ENCODE peak calls at places on chromosomes 7 and 10, in nine cellular contexts. One of them, this sample, is unnamed.

GRCh38 chr7:98575878-98576277 is 41.2 kb upstream of the NPTX2 start:
- DNase-seq in HCT116: no peak
- DNase-seq in aorta: no peak
- DNase-seq in lung: no peak
- DNase-seq in A673: no peak
- DNase-seq in cardiac muscle cell: no peak
- DNase-seq in hepatocyte: no peak
- DNase-seq in lower lobe of right lung: no peak
- DNase-seq in CD8-positive, alpha-beta T cell: no peak
- DNase-seq in this sample: no peak

GRCh38 chr7:35707422-35707821 is 12.5 kb upstream of the HERPUD2 start:
- DNase-seq in lower lobe of right lung: no peak
- DNase-seq in lung: no peak
- DNase-seq in hepatocyte: no peak
- DNase-seq in HCT116: no peak
- DNase-seq in aorta: no peak
- DNase-seq in A673: no peak
- DNase-seq in cardiac muscle cell: peak; percentile 22
- DNase-seq in CD8-positive, alpha-beta T cell: no peak
- DNase-seq in this sample: no peak

GRCh38 chr7:13117103-13117502 is 429.7 kb downstream of the ARL4A start:
- DNase-seq in hepatocyte: no peak
- DNase-seq in CD8-positive, alpha-beta T cell: no peak
- DNase-seq in A673: no peak
- DNase-seq in cardiac muscle cell: peak; percentile 29
- DNase-seq in lower lobe of right lung: no peak
- DNase-seq in aorta: no peak
- DNase-seq in lung: no peak
- DNase-seq in HCT116: peak; percentile 18
- DNase-seq in this sample: peak; percentile 46

GRCh38 chr10:63593576-63593975 is 72.4 kb downstream of the REEP3 start:
- DNase-seq in CD8-positive, alpha-beta T cell: no peak
- DNase-seq in aorta: no peak
- DNase-seq in cardiac muscle cell: peak; percentile 65
- DNase-seq in hepatocyte: no peak
- DNase-seq in lower lobe of right lung: no peak
- DNase-seq in lung: no peak
- DNase-seq in HCT116: no peak
- DNase-seq in A673: peak; percentile 33
- DNase-seq in this sample: no peak

GRCh38 chr10:132441818-132442217 is 44.8 kb downstream of the PWWP2B start:
- DNase-seq in aorta: no peak
- DNase-seq in HCT116: no peak
- DNase-seq in A673: no peak
- DNase-seq in CD8-positive, alpha-beta T cell: no peak
- DNase-seq in cardiac muscle cell: no peak
- DNase-seq in lower lobe of right lung: no peak
- DNase-seq in lung: no peak
- DNase-seq in hepatocyte: no peak
- DNase-seq in this sample: no peak

GRCh38 chr10:11454958-11455566 is 156.4 kb downstream of the USP6NL start:
- DNase-seq in lower lobe of right lung: no peak
- DNase-seq in cardiac muscle cell: no peak
- DNase-seq in HCT116: no peak
- DNase-seq in A673: no peak
- DNase-seq in hepatocyte: no peak
- DNase-seq in aorta: no peak
- DNase-seq in lung: no peak
- DNase-seq in CD8-positive, alpha-beta T cell: no peak
- DNase-seq in this sample: no peak

GRCh38 chr7:127119517-127119916 is 133.2 kb downstream of the GRM8 start:
- DNase-seq in lung: no peak
- DNase-seq in HCT116: no peak
- DNase-seq in cardiac muscle cell: no peak
- DNase-seq in CD8-positive, alpha-beta T cell: no peak
- DNase-seq in A673: no peak
- DNase-seq in lower lobe of right lung: no peak
- DNase-seq in aorta: no peak
- DNase-seq in hepatocyte: no peak
- DNase-seq in this sample: no peak

GRCh38 chr7:12754179-12754578 is 66.7 kb downstream of the ARL4A start:
- DNase-seq in hepatocyte: no peak
- DNase-seq in CD8-positive, alpha-beta T cell: no peak
- DNase-seq in lung: no peak
- DNase-seq in aorta: no peak
- DNase-seq in HCT116: no peak
- DNase-seq in cardiac muscle cell: peak; percentile 14
- DNase-seq in A673: no peak
- DNase-seq in lower lobe of right lung: no peak
- DNase-seq in this sample: peak; percentile 10

GRCh38 chr10:10778959-10779358 is 238.7 kb upstream of the CELF2 start:
- DNase-seq in lower lobe of right lung: no peak
- DNase-seq in aorta: no peak
- DNase-seq in A673: no peak
- DNase-seq in hepatocyte: no peak
- DNase-seq in HCT116: no peak
- DNase-seq in lung: no peak
- DNase-seq in cardiac muscle cell: no peak
- DNase-seq in CD8-positive, alpha-beta T cell: no peak
- DNase-seq in this sample: no peak

GRCh38 chr10:69715156-69715898 is 85.3 kb downstream of the FAM241B start:
- DNase-seq in CD8-positive, alpha-beta T cell: no peak
- DNase-seq in HCT116: no peak
- DNase-seq in hepatocyte: no peak
- DNase-seq in cardiac muscle cell: peak; percentile 50
- DNase-seq in A673: no peak
- DNase-seq in lower lobe of right lung: no peak
- DNase-seq in lung: no peak
- DNase-seq in aorta: no peak
- DNase-seq in this sample: no peak

GRCh38 chr7:25844109-25844915 is 307.7 kb upstream of the NFE2L3 start:
- DNase-seq in A673: no peak
- DNase-seq in lung: no peak
- DNase-seq in hepatocyte: no peak
- DNase-seq in HCT116: no peak
- DNase-seq in cardiac muscle cell: peak; percentile 87
- DNase-seq in CD8-positive, alpha-beta T cell: no peak
- DNase-seq in aorta: no peak
- DNase-seq in lower lobe of right lung: no peak
- DNase-seq in this sample: no peak

GRCh38 chr10:23399701-23400144 is 39.2 kb upstream of the OTUD1 start:
- DNase-seq in lung: peak; percentile 38
- DNase-seq in cardiac muscle cell: peak; percentile 91
- DNase-seq in A673: no peak
- DNase-seq in hepatocyte: peak; percentile 68
- DNase-seq in lower lobe of right lung: no peak
- DNase-seq in CD8-positive, alpha-beta T cell: no peak
- DNase-seq in aorta: no peak
- DNase-seq in HCT116: no peak
- DNase-seq in this sample: peak; percentile 23

GRCh38 chr10:24374134-24374915 is 165.4 kb downstream of the KIAA1217 start:
- DNase-seq in A673: no peak
- DNase-seq in lower lobe of right lung: no peak
- DNase-seq in cardiac muscle cell: peak; percentile 69
- DNase-seq in aorta: no peak
- DNase-seq in HCT116: no peak
- DNase-seq in hepatocyte: no peak
- DNase-seq in lung: no peak
- DNase-seq in CD8-positive, alpha-beta T cell: no peak
- DNase-seq in this sample: no peak

GRCh38 chr7:120603366-120603765 is 254.6 kb downstream of the TSPAN12 start:
- DNase-seq in A673: no peak
- DNase-seq in aorta: no peak
- DNase-seq in CD8-positive, alpha-beta T cell: no peak
- DNase-seq in cardiac muscle cell: no peak
- DNase-seq in lung: no peak
- DNase-seq in hepatocyte: no peak
- DNase-seq in HCT116: no peak
- DNase-seq in lower lobe of right lung: no peak
- DNase-seq in this sample: no peak

GRCh38 chr7:39413866-39414668 is 152.1 kb upstream of the YAE1 start:
- DNase-seq in HCT116: peak; percentile 26
- DNase-seq in lung: no peak
- DNase-seq in hepatocyte: peak; percentile 72
- DNase-seq in aorta: peak; percentile 59
- DNase-seq in lower lobe of right lung: peak; percentile 61
- DNase-seq in cardiac muscle cell: peak; percentile 58
- DNase-seq in CD8-positive, alpha-beta T cell: peak; percentile 11
- DNase-seq in A673: peak; percentile 48
- DNase-seq in this sample: peak; percentile 49

GRCh38 chr10:43118631-43119415 is 19.4 kb upstream of the CSGALNACT2 start:
- DNase-seq in lung: no peak
- DNase-seq in HCT116: no peak
- DNase-seq in hepatocyte: no peak
- DNase-seq in CD8-positive, alpha-beta T cell: no peak
- DNase-seq in cardiac muscle cell: no peak
- DNase-seq in A673: no peak
- DNase-seq in aorta: no peak
- DNase-seq in lower lobe of right lung: peak; percentile 37
- DNase-seq in this sample: no peak

GRCh38 chr7:79034733-79035132 is 418.7 kb downstream of the MAGI2 start:
- DNase-seq in aorta: no peak
- DNase-seq in lung: no peak
- DNase-seq in HCT116: no peak
- DNase-seq in cardiac muscle cell: no peak
- DNase-seq in hepatocyte: no peak
- DNase-seq in A673: no peak
- DNase-seq in CD8-positive, alpha-beta T cell: no peak
- DNase-seq in lower lobe of right lung: no peak
- DNase-seq in this sample: peak; percentile 6

GRCh38 chr10:30687698-30688213 is 58.2 kb upstream of the LYZL2 start:
- DNase-seq in HCT116: peak; percentile 54
- DNase-seq in cardiac muscle cell: peak; percentile 78
- DNase-seq in aorta: peak; percentile 85
- DNase-seq in hepatocyte: peak; percentile 85
- DNase-seq in A673: peak; percentile 83
- DNase-seq in lung: peak; percentile 77
- DNase-seq in lower lobe of right lung: peak; percentile 77
- DNase-seq in CD8-positive, alpha-beta T cell: peak; percentile 72
- DNase-seq in this sample: peak; percentile 42

GRCh38 chr10:18294633-18295032 is 154.4 kb downstream of the CACNB2 start:
- DNase-seq in hepatocyte: no peak
- DNase-seq in HCT116: no peak
- DNase-seq in CD8-positive, alpha-beta T cell: no peak
- DNase-seq in aorta: no peak
- DNase-seq in lower lobe of right lung: no peak
- DNase-seq in lung: no peak
- DNase-seq in A673: peak; percentile 21
- DNase-seq in cardiac muscle cell: no peak
- DNase-seq in this sample: no peak

GRCh38 chr7:142482899-142483658 is 225.2 kb upstream of the PRSS58 start:
- DNase-seq in hepatocyte: peak; percentile 74
- DNase-seq in HCT116: peak; percentile 35
- DNase-seq in cardiac muscle cell: peak; percentile 66
- DNase-seq in lung: no peak
- DNase-seq in lower lobe of right lung: no peak
- DNase-seq in CD8-positive, alpha-beta T cell: peak; percentile 47
- DNase-seq in A673: peak; percentile 50
- DNase-seq in aorta: no peak
- DNase-seq in this sample: peak; percentile 51

DNA sequence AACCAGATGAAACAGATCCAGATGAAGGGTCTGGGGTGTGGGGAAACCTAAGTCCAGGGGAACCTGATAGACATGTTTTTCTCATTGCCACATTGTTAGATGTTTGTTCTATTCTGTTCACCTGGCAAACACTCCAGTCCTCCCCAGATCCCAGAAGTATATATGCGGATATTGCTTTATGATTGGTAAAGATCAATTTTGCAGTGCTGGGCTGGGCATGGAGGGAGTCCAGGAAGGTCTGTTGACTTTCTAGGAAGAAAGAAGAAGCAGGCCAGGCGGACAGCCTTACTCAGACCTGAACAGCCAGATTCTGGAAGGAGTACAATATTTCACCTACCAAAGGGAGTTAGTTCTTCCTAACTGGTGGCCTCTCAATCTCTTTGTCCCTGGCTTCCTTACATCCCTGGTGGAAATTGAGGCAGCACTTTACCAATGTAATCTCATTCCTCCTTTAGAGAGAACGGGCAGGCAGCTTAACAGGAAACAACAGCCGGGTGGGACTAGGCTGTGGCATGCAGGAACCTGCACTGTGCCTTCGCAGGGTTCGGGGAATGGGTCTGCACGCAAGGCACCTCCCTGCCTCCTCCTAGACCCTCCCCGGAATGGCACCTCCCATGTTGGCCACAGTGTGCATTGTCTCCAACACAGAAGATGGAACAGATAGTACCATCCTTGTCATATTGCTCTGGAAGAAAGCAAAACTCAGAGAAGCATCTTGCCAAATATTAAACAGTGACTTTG is 931 bp downstream of the GIMAP6 start:
- DNase-seq in hepatocyte: no peak
- DNase-seq in CD8-positive, alpha-beta T cell: peak; percentile 70
- DNase-seq in lower lobe of right lung: peak; percentile 62
- DNase-seq in aorta: no peak
- DNase-seq in A673: no peak
- DNase-seq in HCT116: no peak
- DNase-seq in cardiac muscle cell: no peak
- DNase-seq in lung: no peak
- DNase-seq in this sample: peak; percentile 13
- H3K4me1 ChIP-seq in hepatocyte: no peaks in the 10 kb centered on the region
- H3K4me1 ChIP-seq in CD8-positive, alpha-beta T cell: peaks cover 63% of the 10 kb centered on the region
- H3K4me1 ChIP-seq in lower lobe of right lung: peaks cover 43% of the 10 kb centered on the region
- H3K4me1 ChIP-seq in aorta: no peaks in the 10 kb centered on the region
- H3K4me1 ChIP-seq in A673: no peaks in the 10 kb centered on the region
- H3K4me1 ChIP-seq in HCT116: no peaks in the 10 kb centered on the region
- H3K4me1 ChIP-seq in cardiac muscle cell: peaks cover 8% of the 10 kb centered on the region
- H3K4me1 ChIP-seq in lung: peaks cover 15% of the 10 kb centered on the region
- H3K4me1 ChIP-seq in this sample: no peaks in the 10 kb centered on the region

GRCh38 chr10:34638405-34639054 is 176.6 kb downstream of the PARD3 start:
- DNase-seq in aorta: peak; percentile 89
- DNase-seq in A673: peak; percentile 85
- DNase-seq in cardiac muscle cell: peak; percentile 94
- DNase-seq in lung: peak; percentile 87
- DNase-seq in CD8-positive, alpha-beta T cell: peak; percentile 45
- DNase-seq in lower lobe of right lung: peak; percentile 80
- DNase-seq in HCT116: peak; percentile 54
- DNase-seq in hepatocyte: peak; percentile 88
- DNase-seq in this sample: peak; percentile 64
- H3K27ac ChIP-seq in aorta: no peak overlapping the region
- H3K27ac ChIP-seq in A673: no peak overlapping the region
- H3K27ac ChIP-seq in cardiac muscle cell: no peak overlapping the region
- H3K27ac ChIP-seq in lung: no peak overlapping the region
- H3K27ac ChIP-seq in CD8-positive, alpha-beta T cell: no peak overlapping the region
- H3K27ac ChIP-seq in lower lobe of right lung: no peak overlapping the region
- H3K27ac ChIP-seq in HCT116: no peak overlapping the region
- H3K27ac ChIP-seq in hepatocyte: no peak overlapping the region
- H3K27ac ChIP-seq in this sample: no peak overlapping the region

GRCh38 chr10:79137404-79137803 is 68.6 kb downstream of the ZMIZ1 start:
- DNase-seq in CD8-positive, alpha-beta T cell: no peak
- DNase-seq in lung: no peak
- DNase-seq in lower lobe of right lung: no peak
- DNase-seq in HCT116: no peak
- DNase-seq in cardiac muscle cell: no peak
- DNase-seq in aorta: no peak
- DNase-seq in A673: no peak
- DNase-seq in hepatocyte: no peak
- DNase-seq in this sample: no peak
- H3K4me1 ChIP-seq in CD8-positive, alpha-beta T cell: peaks cover 40% of the 10 kb centered on the region
- H3K4me1 ChIP-seq in lung: peaks cover 35% of the 10 kb centered on the region
- H3K4me1 ChIP-seq in lower lobe of right lung: peaks cover 92% of the 10 kb centered on the region
- H3K4me1 ChIP-seq in HCT116: peaks cover 3% of the 10 kb centered on the region
- H3K4me1 ChIP-seq in cardiac muscle cell: peaks cover 92% of the 10 kb centered on the region
- H3K4me1 ChIP-seq in aorta: no peaks in the 10 kb centered on the region
- H3K4me1 ChIP-seq in A673: no peaks in the 10 kb centered on the region
- H3K4me1 ChIP-seq in hepatocyte: peaks cover 57% of the 10 kb centered on the region
- H3K4me1 ChIP-seq in this sample: peaks cover 13% of the 10 kb centered on the region

GRCh38 chr10:50496228-50496627 is 127.5 kb downstream of the SGMS1 start:
- DNase-seq in lung: no peak
- DNase-seq in HCT116: no peak
- DNase-seq in cardiac muscle cell: no peak
- DNase-seq in aorta: no peak
- DNase-seq in CD8-positive, alpha-beta T cell: no peak
- DNase-seq in hepatocyte: no peak
- DNase-seq in A673: no peak
- DNase-seq in lower lobe of right lung: no peak
- DNase-seq in this sample: no peak
- H3K27ac ChIP-seq in lung: peak overlapping the region; percentile 7
- H3K27ac ChIP-seq in HCT116: no peak overlapping the region
- H3K27ac ChIP-seq in cardiac muscle cell: no peak overlapping the region
- H3K27ac ChIP-seq in aorta: no peak overlapping the region
- H3K27ac ChIP-seq in CD8-positive, alpha-beta T cell: no peak overlapping the region
- H3K27ac ChIP-seq in hepatocyte: no peak overlapping the region
- H3K27ac ChIP-seq in A673: no peak overlapping the region
- H3K27ac ChIP-seq in lower lobe of right lung: no peak overlapping the region
- H3K27ac ChIP-seq in this sample: no peak overlapping the region